ENCODE peak calls at places on chromosomes 11 and 22, in six cellular contexts. W is body of pancreas, U is Peyer's patch, H is breast epithelium, M is ovary, E is astrocyte. X is an unnamed sample.
A peak's percentile ranks its signal among the peaks of the same experiment; 100 is the strongest.

GRCh38 chr22:21699643-21700042 is 33.8 kb downstream of the PPIL2 start:
- DNase-seq in W (no peak), U (no peak), H (no peak), M (no peak), E (no peak), X (no peak)

GRCh38 chr11:1862588-1863351 is 9.9 kb downstream of the LSP1 start:
- DNase-seq in W (peak; percentile 44), U (no peak), H (no peak), M (no peak), E (peak; percentile 72), X (no peak)

GRCh38 chr22:41906822-41907221 is 8.1 kb downstream of the SHISA8 start:
- DNase-seq in W (no peak), U (no peak), H (no peak), M (no peak), E (no peak), X (no peak)

GRCh38 chr11:6391548-6392134 is 1.4 kb downstream of the SMPD1 start:
- DNase-seq in W (no peak), U (no peak), H (no peak), M (no peak), E (no peak), X (no peak)

GRCh38 chr11:502288-503178 is 4.5 kb downstream of the RNH1 start:
- DNase-seq in W (no peak), U (peak; percentile 44), H (no peak), M (peak; percentile 54), E (no peak), X (no peak)

GRCh38 chr11:45773271-45774022 is 31.5 kb upstream of the SLC35C1 start:
- DNase-seq in W (no peak), U (no peak), H (no peak), M (no peak), E (no peak), X (no peak)

GRCh38 chr22:29267858-29268510 is at the start of the genes EWSR1 and RHBDD3:
- DNase-seq in W (peak; percentile 98), U (peak; percentile 97), H (peak; percentile 94), M (peak; percentile 97), E (peak; percentile 96), X (peak; percentile 97)

GRCh38 chr22:31537019-31537535 is 40.7 kb downstream of the SFI1 start:
- DNase-seq in W (no peak), U (no peak), H (no peak), M (no peak), E (no peak), X (no peak)

GRCh38 chr11:72637198-72637597 is 37.0 kb downstream of the PDE2A start:
- DNase-seq in W (no peak), U (no peak), H (no peak), M (no peak), E (no peak), X (no peak)

GRCh38 chr11:64276653-64277431 is 7.6 kb downstream of the BAD start:
- DNase-seq in W (no peak), U (no peak), H (no peak), M (no peak), E (peak; percentile 30), X (no peak)

GRCh38 chr22:36131907-36132306 is 28.6 kb downstream of the APOL3 start:
- DNase-seq in W (no peak), U (no peak), H (no peak), M (no peak), E (no peak), X (no peak)

GRCh38 chr11:93542753-93543246 is 391 bp downstream of the SMCO4 start:
- DNase-seq in W (peak; percentile 38), U (no peak), H (no peak), M (peak; percentile 61), E (no peak), X (peak; percentile 50)

GRCh38 chr11:93614111-93614784 is 47.2 kb upstream of the CEP295 start:
- DNase-seq in W (no peak), U (no peak), H (no peak), M (no peak), E (no peak), X (no peak)

GRCh38 chr22:49186293-49186692 is 641.4 kb downstream of the BRD1 start:
- DNase-seq in W (no peak), U (peak; percentile 7), H (no peak), M (no peak), E (no peak), X (no peak)

GRCh38 chr11:113137735-113138529 is 176.5 kb upstream of the TTC12 start:
- DNase-seq in W (no peak), U (no peak), H (no peak), M (no peak), E (no peak), X (no peak)

GRCh38 chr11:61495801-61496601 is 12.5 kb upstream of the LRRC10B start:
- DNase-seq in W (peak; percentile 54), U (no peak), H (no peak), M (no peak), E (no peak), X (no peak)

GRCh38 chr11:59756845-59757244 is 1.7 kb downstream of the STX3 start:
- DNase-seq in W (peak; percentile 51), U (peak; percentile 67), H (peak; percentile 53), M (no peak), E (no peak), X (no peak)

GRCh38 chr11:42232655-42233054 is 773.2 kb upstream of the LRRC4C start:
- DNase-seq in W (no peak), U (no peak), H (no peak), M (no peak), E (no peak), X (no peak)

GRCh38 chr22:17955611-17956379 is 68.6 kb downstream of the MICAL3 start:
- DNase-seq in W (no peak), U (peak; percentile 13), H (no peak), M (no peak), E (no peak), X (no peak)

GRCh38 chr11:20081336-20081735 is 78.9 kb downstream of the DBX1 start:
- DNase-seq in W (no peak), U (no peak), H (no peak), M (no peak), E (no peak), X (no peak)

GRCh38 chr22:43319661-43320486 is 23.3 kb downstream of the SCUBE1 start:
- DNase-seq in W (no peak), U (no peak), H (no peak), M (no peak), E (peak; percentile 16), X (no peak)

GRCh38 chr11:21511835-21512440 is 680.9 kb upstream of the ANO5 start:
- DNase-seq in W (peak; percentile 70), U (peak; percentile 67), H (peak; percentile 53), M (no peak), E (peak; percentile 8), X (peak; percentile 18)

GRCh38 chr11:110446594-110446993 is 16.8 kb downstream of the FDX1 start:
- DNase-seq in W (no peak), U (no peak), H (no peak), M (no peak), E (no peak), X (no peak)

GRCh38 chr11:110445428-110445827 is 15.7 kb downstream of the FDX1 start:
- DNase-seq in W (no peak), U (no peak), H (no peak), M (no peak), E (no peak), X (no peak)

GRCh38 chr11:110447343-110447742 is 17.6 kb downstream of the FDX1 start:
- DNase-seq in W (no peak), U (no peak), H (no peak), M (no peak), E (no peak), X (no peak)

GRCh38 chr11:110450246-110450645 is 20.5 kb downstream of the FDX1 start:
- DNase-seq in W (no peak), U (no peak), H (no peak), M (no peak), E (no peak), X (no peak)

GRCh38 chr11:110447897-110448522 is 18.3 kb downstream of the FDX1 start:
- DNase-seq in W (no peak), U (no peak), H (no peak), M (no peak), E (no peak), X (no peak)
- TF ChIP-seq CTCF in W (no peak), U (peak; percentile 51), H (no peak), M (no peak), E (peak; percentile 17), X (peak; percentile 52)

GRCh38 chr11:35286156-35286555 is 133.2 kb downstream of the SLC1A2 start:
- DNase-seq in W (no peak), U (no peak), H (no peak), M (no peak), E (no peak), X (no peak)

GRCh38 chr11:35289821-35290220 is 129.5 kb downstream of the SLC1A2 start:
- DNase-seq in W (no peak), U (no peak), H (no peak), M (no peak), E (peak; percentile 66), X (no peak)

GRCh38 chr11:35287491-35287890 is 131.9 kb downstream of the SLC1A2 start:
- DNase-seq in W (no peak), U (no peak), H (no peak), M (no peak), E (no peak), X (no peak)

GRCh38 chr11:35288817-35289541 is 130.4 kb downstream of the SLC1A2 start:
- DNase-seq in W (no peak), U (no peak), H (no peak), M (no peak), E (peak; percentile 83), X (no peak)

GRCh38 chr11:35288311-35288710 is 131.0 kb downstream of the SLC1A2 start:
- DNase-seq in W (no peak), U (no peak), H (no peak), M (no peak), E (no peak), X (no peak)
- H3K27ac ChIP-seq in W (no peak overlapping the region), U (no peak overlapping the region), H (no peak overlapping the region), M (no peak overlapping the region), E (no peak overlapping the region), X (no peak overlapping the region)

GRCh38 chr11:119712006-119712405 is 17.0 kb downstream of the NECTIN1 start:
- DNase-seq in W (no peak), U (no peak), H (no peak), M (no peak), E (no peak), X (no peak)
- H3K4me1 ChIP-seq in W (peaks cover 27% of the 10 kb centered on the region), U (peaks cover 29% of the 10 kb centered on the region), H (no peaks in the 10 kb centered on the region), M (peaks cover 6% of the 10 kb centered on the region), E (peaks cover 12% of the 10 kb centered on the region), X (peaks cover 6% of the 10 kb centered on the region)

DNA sequence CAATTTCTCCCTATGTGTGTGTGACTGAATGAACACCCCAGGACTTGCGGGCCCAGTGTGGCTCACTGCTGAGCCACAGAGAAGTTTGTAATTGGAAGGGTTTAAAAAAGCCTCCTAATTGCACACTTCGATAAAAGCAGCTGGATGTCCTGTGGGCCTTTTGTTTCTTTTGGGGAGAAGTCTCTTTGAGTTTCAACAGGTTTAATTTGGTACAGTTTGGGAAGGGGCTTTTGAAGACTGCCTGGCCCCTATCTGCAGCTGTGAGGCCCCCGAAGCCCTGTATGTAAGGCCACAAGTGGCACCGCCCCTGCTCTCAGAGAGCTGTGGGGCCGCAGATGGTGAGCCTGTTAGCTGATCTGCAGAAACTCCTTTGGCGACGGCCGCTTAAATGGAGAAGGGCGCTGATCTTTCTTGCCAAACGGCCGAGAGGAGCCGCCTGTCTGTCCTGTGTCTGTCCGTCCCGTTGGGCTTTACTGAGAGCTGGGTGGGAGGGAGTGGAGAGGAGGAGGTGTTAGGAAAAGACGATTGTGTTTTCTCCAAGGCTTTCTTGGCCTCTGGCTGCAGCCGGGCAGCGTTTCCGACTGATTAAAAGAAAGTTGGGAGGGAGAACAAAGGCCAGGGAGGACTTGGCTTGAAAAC is 2.1 kb downstream of the FBLN1 start:
- DNase-seq in W (no peak), U (peak; percentile 46), H (no peak), M (peak; percentile 71), E (no peak), X (no peak)
- TF ChIP-seq CTCF in W (no peak), U (no peak), H (no peak), M (no peak), E (no peak), X (no peak)

GRCh38 chr22:38017272-38017920 is 33.0 kb upstream of the SOX10 start:
- DNase-seq in W (peak; percentile 79), U (peak; percentile 66), H (peak; percentile 87), M (peak; percentile 89), E (peak; percentile 32), X (peak; percentile 85)
- H3K27ac ChIP-seq in W (peak overlapping the region; percentile 81), U (no peak overlapping the region), H (peak overlapping the region; percentile 88), M (no peak overlapping the region), E (no peak overlapping the region), X (peak overlapping the region; percentile 62)

X was measured in heart right ventricle.